ENCODE peak calls at places on chromosome 13, in six cellular contexts. B is activated T-helper 2 cell treated with anti-CD3 and anti-CD28 coated beads, Interferon-gamma antibody, Interleukin-2, Interleukin-4, amounts not matched to agents 10 μg/mL and 5 μg/mL and 100 μg/mL, durations not matched to agents 14 hours and 24 hours and 36 hours; U is breast epithelium; S is HCT116; P is AG09309; X is activated naive CD8-positive, alpha-beta T cell treated with anti-CD3 and anti-CD28 coated beads for 36 hours. F is an unnamed sample.

GRCh38 chr13:75258159-75258782 is 223.7 kb downstream of the TBC1D4 start:
- DNase-seq in S (peak), U (no peak), X (no peak), P (no peak), B (no peak), F (no peak)

GRCh38 chr13:44267966-44268365 is 105.7 kb upstream of the SERP2 start:
- DNase-seq in B (no peak), U (no peak), S (no peak), X (no peak), P (peak), F (no peak)

GRCh38 chr13:46660408-46660807 is 107.4 kb downstream of the LRCH1 start:
- DNase-seq in U (no peak), X (no peak), P (no peak), B (no peak), S (no peak), F (no peak)

GRCh38 chr13:23642110-23642509 is 71.9 kb downstream of the TNFRSF19 start:
- DNase-seq in S (no peak), X (no peak), U (no peak), P (no peak), B (no peak), F (no peak)

GRCh38 chr13:34853161-34853560 is 88.9 kb upstream of the NBEA start:
- DNase-seq in P (no peak), B (no peak), S (no peak), X (no peak), U (no peak), F (no peak)

GRCh38 chr13:100063333-100063732 is 25.6 kb upstream of the PCCA start:
- DNase-seq in B (no peak), P (no peak), X (no peak), S (no peak), U (no peak), F (no peak)

GRCh38 chr13:67829641-67830040 is 599.5 kb upstream of the PCDH9 start:
- DNase-seq in S (no peak), P (no peak), U (no peak), B (no peak), X (no peak), F (no peak)

GRCh38 chr13:30108216-30108912 is 199.0 kb downstream of the KATNAL1 start:
- DNase-seq in U (no peak), P (no peak), X (no peak), B (no peak), S (no peak), F (no peak)

GRCh38 chr13:29994911-29995601 is 144.6 kb upstream of the UBL3 start:
- DNase-seq in X (no peak), P (no peak), U (no peak), S (no peak), B (no peak), F (no peak)

F was measured in aorta.